ENCODE peak calls at places on chromosomes 7 and 10, in eight cellular contexts. X is GM13976, S is neural crest cell, B is lung, A is GM12878, N is GM20000, H is HFF-Myc, I is AG09319. U is an unnamed sample.

GRCh38 chr10:11743461-11744338 is 1.5 kb downstream of the ECHDC3 start:
- DNase-seq in B (no peak), S (no peak), I (no peak), H (no peak), X (no peak), N (no peak), A (no peak), U (no peak)

GRCh38 chr10:93872776-93873175 is 21.0 kb upstream of the SLC35G1 start:
- DNase-seq in B (no peak), A (no peak), I (no peak), N (no peak), X (no peak), S (no peak), H (no peak), U (no peak)

GRCh38 chr10:27240212-27240890 is at the start of gene ACBD5:
- DNase-seq in X (peak; percentile 82), I (peak; percentile 82), H (peak; percentile 44), S (peak; percentile 72), A (peak; percentile 28), N (peak; percentile 76), B (peak; percentile 93), U (peak; percentile 79)

GRCh38 chr7:30068117-30068516 is 39.9 kb downstream of the PLEKHA8 start:
- DNase-seq in S (no peak), N (no peak), B (no peak), I (peak; percentile 59), X (no peak), A (no peak), H (no peak), U (no peak)

GRCh38 chr7:127885843-127886242 is 145.4 kb downstream of the LRRC4 start:
- DNase-seq in X (no peak), N (no peak), I (peak; percentile 11), H (peak; percentile 12), B (no peak), S (no peak), A (no peak), U (no peak)

GRCh38 chr10:119498889-119499864 is 43.3 kb downstream of the RGS10 start:
- DNase-seq in S (no peak), B (no peak), N (no peak), H (no peak), I (no peak), A (no peak), X (no peak), U (no peak)

GRCh38 chr7:151428393-151429231 is 11.3 kb downstream of the CRYGN start:
- DNase-seq in I (no peak), H (no peak), X (no peak), S (no peak), N (no peak), B (no peak), A (no peak), U (no peak)

GRCh38 chr10:84388148-84388547 is 59.8 kb downstream of the CCSER2 start:
- DNase-seq in N (no peak), H (no peak), S (no peak), I (no peak), B (no peak), A (no peak), X (no peak), U (no peak)

GRCh38 chr7:145151651-145152050 is 315.8 kb upstream of the TPK1 start:
- DNase-seq in H (no peak), B (no peak), N (no peak), S (no peak), X (no peak), I (no peak), A (no peak), U (no peak)

GRCh38 chr10:100338434-100339036 is 8.5 kb upstream of the SCD start:
- DNase-seq in X (peak; percentile 80), S (peak; percentile 79), I (no peak), B (peak; percentile 76), H (peak; percentile 25), A (no peak), N (peak; percentile 78), U (peak; percentile 81)

GRCh38 chr7:100570954-100571828 is 2.5 kb downstream of the SAP25 start:
- DNase-seq in X (no peak), N (no peak), B (no peak), A (no peak), H (no peak), S (no peak), I (no peak), U (no peak)

GRCh38 chr7:100567045-100567730 is 6.5 kb downstream of the SAP25 start:
- DNase-seq in H (no peak), X (no peak), I (no peak), B (no peak), S (no peak), N (no peak), A (no peak), U (no peak)

GRCh38 chr7:100567751-100568175 is 5.9 kb downstream of the SAP25 start:
- DNase-seq in S (no peak), H (no peak), I (no peak), A (no peak), X (no peak), B (no peak), N (no peak), U (no peak)

GRCh38 chr7:100568176-100568935 is 5.3 kb downstream of the SAP25 start:
- DNase-seq in S (no peak), N (no peak), A (no peak), I (no peak), H (no peak), B (no peak), X (no peak), U (no peak)

GRCh38 chr7:100568936-100569844 is 4.5 kb downstream of the SAP25 start:
- DNase-seq in H (no peak), N (peak; percentile 75), I (no peak), A (no peak), B (peak; percentile 49), S (peak; percentile 55), X (peak; percentile 73), U (peak; percentile 60)
- TF ChIP-seq CTCF in H (peak; percentile 32), N (peak; percentile 31), I (peak; percentile 18), A (peak; percentile 28), B (peak; percentile 4), S (peak; percentile 55), X (peak; percentile 42), U (peak; percentile 31)

GRCh38 chr7:4286281-4286680 is 395.8 kb upstream of the FOXK1 start:
- DNase-seq in B (no peak), A (no peak), I (no peak), H (no peak), S (no peak), X (no peak), N (no peak), U (no peak)
- TF ChIP-seq CTCF in B (no peak), A (no peak), I (no peak), H (no peak), S (no peak), X (no peak), N (no peak), U (no peak)

GRCh38 chr7:100089458-100090201 is 861 bp downstream of the COPS6 start:
- DNase-seq in N (no peak), I (no peak), A (no peak), X (no peak), S (no peak), B (no peak), H (no peak), U (no peak)

GRCh38 chr7:100093054-100093453 is 4.3 kb downstream of the COPS6 start:
- DNase-seq in N (no peak), X (no peak), B (no peak), H (no peak), I (no peak), A (no peak), S (no peak), U (no peak)

GRCh38 chr7:100093498-100093897 is 4.7 kb downstream of the COPS6 start:
- DNase-seq in B (no peak), X (no peak), N (no peak), A (no peak), I (no peak), S (no peak), H (no peak), U (no peak)

GRCh38 chr7:100090527-100091410 is 2.0 kb downstream of the COPS6 start:
- DNase-seq in X (no peak), H (no peak), B (no peak), S (no peak), I (no peak), N (no peak), A (no peak), U (no peak)

GRCh38 chr7:100091411-100092181 is 2.8 kb downstream of the COPS6 start:
- DNase-seq in S (no peak), H (no peak), B (no peak), X (no peak), I (no peak), A (no peak), N (no peak), U (no peak)
- TF ChIP-seq CTCF in S (no peak), H (peak; percentile 31), B (no peak), X (no peak), I (no peak), A (no peak), N (no peak), U (no peak)

DNA sequence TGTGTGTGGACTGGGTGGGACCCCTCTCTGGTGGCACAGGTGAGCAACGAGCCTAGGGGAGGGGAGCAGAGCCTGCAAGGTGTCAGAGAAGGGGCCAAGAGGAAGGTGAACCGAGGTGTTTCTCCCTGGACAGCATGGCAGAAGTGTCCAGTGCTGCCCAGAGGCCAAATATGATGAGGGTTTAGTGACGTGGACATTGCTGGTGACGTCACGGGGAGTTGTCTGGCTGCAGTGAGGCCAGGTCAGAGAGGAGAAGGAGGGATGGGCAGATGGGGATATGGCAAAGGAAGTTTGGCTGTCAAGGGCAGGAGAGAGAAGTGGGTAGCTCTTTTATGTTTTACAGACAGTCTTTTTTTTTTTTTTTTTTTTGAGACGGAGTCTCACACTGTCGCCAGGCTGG is 2.6 kb upstream of the ZNF853 start:
- DNase-seq in S (no peak), I (no peak), A (no peak), N (no peak), X (no peak), H (no peak), B (no peak), U (no peak)
- TF ChIP-seq CTCF in S (no peak), I (no peak), A (no peak), N (no peak), X (no peak), H (no peak), B (no peak), U (no peak)

DNA sequence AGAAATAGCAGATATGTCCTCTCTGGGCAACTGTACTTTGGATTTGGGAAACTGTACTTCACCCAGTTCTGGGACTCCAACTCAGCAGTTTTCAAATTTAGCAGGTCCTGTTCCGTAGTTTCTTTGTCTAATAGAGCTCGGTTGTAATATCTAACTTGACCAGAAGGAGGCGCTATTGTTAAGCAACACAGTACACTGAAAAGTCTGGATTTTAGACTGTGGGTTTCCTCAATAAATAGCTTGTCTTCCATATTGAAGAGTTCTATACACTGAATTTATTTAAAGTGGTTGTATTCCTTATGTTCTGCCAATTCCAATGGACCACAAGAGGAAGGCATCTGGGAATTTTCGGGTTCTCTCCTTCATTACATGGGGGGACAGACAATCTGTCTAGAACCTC is 39.8 kb downstream of the ELFN1 start:
- DNase-seq in X (no peak), A (no peak), B (no peak), N (no peak), S (no peak), I (no peak), H (no peak), U (no peak)
- TF ChIP-seq CTCF in X (no peak), A (peak; percentile 20), B (no peak), N (no peak), S (peak; percentile 59), I (peak; percentile 9), H (peak; percentile 42), U (no peak)

GRCh38 chr10:80500572-80501380 is 36.9 kb upstream of the SH2D4B start:
- DNase-seq in I (no peak), N (peak; percentile 60), X (peak; percentile 61), A (peak; percentile 34), H (no peak), S (no peak), B (no peak), U (peak; percentile 62)
- TF ChIP-seq CTCF in I (no peak), N (no peak), X (no peak), A (peak; percentile 17), H (no peak), S (no peak), B (no peak), U (no peak)

U was measured in GM10248.